ENCODE peak calls at places on chromosomes 12 and 14, in ten cellular contexts. W is HTR-8/SVneo; Y is astrocyte of the cerebellum; R is astrocyte of the hippocampus; K is lung; B is cardiac muscle cell; F is effector memory CD4-positive, alpha-beta T cell; X is HS-5; D is CD8-positive, alpha-beta memory T cell; N is COR-L47. Z is an unnamed sample.

GRCh38 chr12:127075981-127076380 is 1191.0 kb upstream of the TMEM132C start:
- DNase-seq in W (no peak), F (no peak), R (no peak), X (no peak), B (no peak), K (no peak), Y (no peak), D (no peak), N (no peak), Z (no peak)

GRCh38 chr12:77940566-77940965 is 109.9 kb downstream of the NAV3 start:
- DNase-seq in D (no peak), Y (no peak), F (no peak), X (peak; percentile 74), K (no peak), R (no peak), N (no peak), W (peak; percentile 17), B (peak; percentile 54), Z (peak; percentile 13)

GRCh38 chr12:14256139-14256538 is 109.3 kb upstream of the ATF7IP start:
- DNase-seq in W (no peak), X (no peak), B (peak; percentile 82), R (no peak), Y (no peak), D (peak; percentile 9), N (no peak), K (no peak), F (peak; percentile 27), Z (no peak)

GRCh38 chr14:59699422-59699821 is 122.8 kb upstream of the CCDC175 start:
- DNase-seq in R (no peak), D (no peak), W (no peak), F (no peak), X (no peak), N (no peak), Y (no peak), B (no peak), K (no peak), Z (no peak)

GRCh38 chr12:43501705-43502104 is 50.3 kb downstream of the ADAMTS20 start:
- DNase-seq in F (no peak), Y (peak; percentile 8), K (no peak), X (peak; percentile 11), B (peak; percentile 32), R (peak; percentile 29), W (peak; percentile 11), N (no peak), D (no peak), Z (no peak)

GRCh38 chr14:64760146-64760755 is 56.0 kb downstream of the PLEKHG3 start:
- DNase-seq in X (no peak), K (peak; percentile 60), R (peak; percentile 47), B (peak; percentile 56), N (no peak), D (peak; percentile 53), W (peak; percentile 92), Y (no peak), F (peak; percentile 37), Z (peak; percentile 59)

GRCh38 chr14:100772607-100773165 is 46.0 kb downstream of the DLK1 start:
- DNase-seq in N (no peak), Y (no peak), W (no peak), K (no peak), F (no peak), D (no peak), B (no peak), X (no peak), R (no peak), Z (no peak)

GRCh38 chr12:132474237-132474741 is 15.7 kb upstream of the FBRSL1 start:
- DNase-seq in W (no peak), X (no peak), F (peak; percentile 37), D (peak; percentile 48), Y (no peak), R (no peak), N (no peak), B (no peak), K (no peak), Z (no peak)

GRCh38 chr14:69879175-69880047 is at the start of gene SMOC1:
- DNase-seq in K (no peak), D (no peak), N (peak; percentile 89), B (peak; percentile 34), X (no peak), F (no peak), Y (peak; percentile 52), W (peak; percentile 100), R (peak; percentile 57), Z (peak; percentile 86)

GRCh38 chr12:99670635-99671034 is 23.1 kb downstream of the GARIN6 start:
- DNase-seq in W (no peak), K (no peak), N (no peak), Y (no peak), R (peak; percentile 54), B (no peak), D (no peak), F (no peak), X (peak; percentile 19), Z (no peak)

GRCh38 chr14:100604709-100605108 is 17.5 kb upstream of the BEGAIN start:
- DNase-seq in N (no peak), X (no peak), W (no peak), Y (no peak), K (no peak), R (no peak), D (no peak), F (no peak), B (no peak), Z (no peak)

GRCh38 chr12:13278249-13278787 is 81.8 kb downstream of the EMP1 start:
- DNase-seq in D (peak; percentile 28), X (no peak), N (peak; percentile 13), K (peak; percentile 70), B (peak; percentile 84), W (peak; percentile 53), R (peak; percentile 91), F (peak; percentile 6), Y (peak; percentile 42), Z (peak; percentile 79)

GRCh38 chr14:101442451-101442850 is 118.8 kb upstream of the DIO3 start:
- DNase-seq in N (no peak), F (peak; percentile 29), X (no peak), R (no peak), B (peak; percentile 8), W (no peak), K (no peak), D (peak; percentile 48), Y (no peak), Z (no peak)

GRCh38 chr14:38554046-38554445 is 298.2 kb upstream of the CLEC14A start:
- DNase-seq in N (no peak), D (no peak), Y (no peak), W (no peak), X (no peak), F (no peak), R (no peak), B (no peak), K (no peak), Z (no peak)

GRCh38 chr12:45473636-45474035 is 255.9 kb upstream of the ARID2 start:
- DNase-seq in B (no peak), W (no peak), F (no peak), X (no peak), Y (no peak), R (no peak), D (no peak), K (no peak), N (no peak), Z (no peak)

GRCh38 chr14:32826404-32827082 is 112.1 kb upstream of the NPAS3 start:
- DNase-seq in Y (no peak), W (no peak), X (no peak), B (peak; percentile 44), K (no peak), N (peak; percentile 25), F (no peak), D (no peak), R (peak; percentile 61), Z (no peak)

GRCh38 chr14:58297412-58297761 is 968 bp upstream of the ARID4A start:
- DNase-seq in D (no peak), W (peak; percentile 62), F (no peak), B (no peak), Y (peak; percentile 15), X (peak; percentile 18), K (no peak), N (no peak), R (no peak), Z (no peak)

GRCh38 chr12:119780786-119781434 is 96.2 kb downstream of the CIT start:
- DNase-seq in D (no peak), N (peak; percentile 5), R (peak; percentile 74), X (no peak), K (peak; percentile 56), W (peak; percentile 52), B (peak; percentile 56), Y (peak; percentile 40), F (no peak), Z (no peak)

GRCh38 chr12:15719230-15719629 is 70.0 kb downstream of the EPS8 start:
- DNase-seq in W (no peak), Y (no peak), B (no peak), D (no peak), X (no peak), F (no peak), K (no peak), N (no peak), R (no peak), Z (no peak)

GRCh38 chr12:118498171-118498570 is 121.8 kb downstream of the SUDS3 start:
- DNase-seq in N (no peak), Y (no peak), W (no peak), D (no peak), R (peak; percentile 44), B (no peak), F (no peak), X (no peak), K (no peak), Z (no peak)

GRCh38 chr14:74019743-74020142 is 594 bp downstream of the BBOF1 start:
- DNase-seq in D (no peak), R (peak; percentile 63), K (no peak), B (peak; percentile 81), F (no peak), W (peak; percentile 47), N (no peak), X (no peak), Y (peak; percentile 22), Z (peak; percentile 11)

GRCh38 chr12:27291862-27292261 is 40.8 kb upstream of the BMAL2 start:
- DNase-seq in F (no peak), Y (no peak), R (no peak), W (no peak), N (no peak), K (no peak), D (no peak), B (no peak), X (no peak), Z (no peak)

GRCh38 chr12:76519538-76519937 is 40.0 kb downstream of the OSBPL8 start:
- DNase-seq in N (no peak), R (peak; percentile 20), W (no peak), X (no peak), Y (no peak), K (no peak), D (no peak), F (no peak), B (peak; percentile 26), Z (no peak)

GRCh38 chr14:22520235-22520634 is 68.8 kb downstream of the DAD1 start:
- DNase-seq in X (no peak), B (peak; percentile 91), D (no peak), N (no peak), R (peak; percentile 69), W (peak; percentile 26), Y (no peak), K (no peak), F (no peak), Z (no peak)

GRCh38 chr12:2633825-2634200 is 161.0 kb upstream of the FKBP4 start:
- DNase-seq in D (no peak), R (no peak), W (no peak), K (no peak), N (no peak), Y (no peak), F (no peak), X (no peak), B (no peak), Z (no peak)

GRCh38 chr12:131287015-131287937 is 333.6 kb downstream of the ADGRD1 start:
- DNase-seq in W (no peak), N (no peak), R (no peak), K (no peak), B (no peak), F (no peak), Y (no peak), D (no peak), X (no peak), Z (no peak)

GRCh38 chr12:112537710-112538396 is 119.1 kb downstream of the PTPN11 start:
- DNase-seq in N (no peak), R (peak; percentile 79), F (no peak), D (no peak), X (peak; percentile 11), W (peak; percentile 75), B (peak; percentile 17), Y (no peak), K (peak; percentile 61), Z (peak; percentile 84)

GRCh38 chr12:72271741-72272661 is at the start of gene TRHDE:
- DNase-seq in W (no peak), F (no peak), B (peak; percentile 35), N (peak; percentile 64), X (no peak), R (peak; percentile 82), K (no peak), D (no peak), Y (no peak), Z (peak; percentile 35)